ENCODE peak calls at places on chromosomes 2 and 18, in four cellular contexts. B is CD8-positive, alpha-beta T cell; N is GM23248; T is adrenal gland. V is an unnamed sample.

GRCh38 chr2:170235860-170236638 is 58.1 kb downstream of the MYO3B start:
- DNase-seq in B (no peak), N (peak; percentile 52), T (peak; percentile 44), V (no peak)

GRCh38 chr18:55585586-55586521 is 2.1 kb downstream of the TCF4 start:
- DNase-seq in B (no peak), N (peak; percentile 49), T (peak; percentile 11), V (no peak)

GRCh38 chr2:242015366-242016065 is 146.0 kb downstream of the RTP5 start:
- DNase-seq in B (no peak), T (no peak), N (no peak), V (no peak)

GRCh38 chr18:21184396-21184996 is 57.5 kb upstream of the GREB1L start:
- DNase-seq in B (no peak), N (no peak), T (no peak), V (no peak)

GRCh38 chr2:67322361-67323001 is 74.7 kb upstream of the ETAA1 start:
- DNase-seq in T (peak; percentile 81), B (no peak), N (peak; percentile 54), V (no peak)

GRCh38 chr2:113173563-113174368 is at the start of gene PSD4:
- DNase-seq in B (peak; percentile 70), T (peak; percentile 44), N (no peak), V (peak; percentile 88)

GRCh38 chr2:133887676-133888040 is 319.4 kb upstream of the NCKAP5 start:
- DNase-seq in N (peak; percentile 1), B (no peak), T (no peak), V (no peak)

GRCh38 chr2:71716697-71717624 is 263.6 kb downstream of the DYSF start:
- DNase-seq in B (no peak), T (peak; percentile 80), N (peak; percentile 93), V (no peak)

GRCh38 chr2:173149491-173149890 is 73.8 kb downstream of the MAP3K20 start:
- DNase-seq in B (peak; percentile 6), T (no peak), N (no peak), V (peak; percentile 54)

GRCh38 chr18:42429208-42429607 is 474.2 kb downstream of the PIK3C3 start:
- DNase-seq in T (no peak), N (no peak), B (no peak), V (no peak)

GRCh38 chr2:218022131-218022850 is 19.5 kb upstream of the TNS1 start:
- DNase-seq in T (peak; percentile 3), N (no peak), B (no peak), V (no peak)

GRCh38 chr18:23871410-23871809 is 143.1 kb upstream of the TTC39C start:
- DNase-seq in B (peak; percentile 57), T (no peak), N (no peak), V (peak; percentile 77)

GRCh38 chr2:110818767-110819481 is 86.6 kb downstream of the ACOXL start:
- DNase-seq in B (no peak), N (no peak), T (no peak), V (no peak)

GRCh38 chr2:3288455-3289163 is 89.0 kb downstream of the EIPR1 start:
- DNase-seq in T (no peak), N (no peak), B (no peak), V (no peak)

GRCh38 chr18:45590060-45590537 is 25.2 kb upstream of the SLC14A2 start:
- DNase-seq in B (no peak), T (no peak), N (peak; percentile 23), V (no peak)

GRCh38 chr18:49717617-49718016 is 95.7 kb downstream of the ACAA2 start:
- DNase-seq in B (no peak), N (no peak), T (no peak), V (no peak)

GRCh38 chr18:28584726-28585125 is 407.8 kb upstream of the CDH2 start:
- DNase-seq in T (no peak), B (no peak), N (peak; percentile 92), V (no peak)

GRCh38 chr2:232420073-232420454 is 13.4 kb downstream of the ALPG start:
- DNase-seq in N (no peak), T (no peak), B (no peak), V (no peak)

GRCh38 chr2:240759454-240759853 is 60.6 kb downstream of the KIF1A start:
- DNase-seq in B (no peak), T (no peak), N (no peak), V (no peak)

GRCh38 chr2:10477443-10478297 is 29.5 kb upstream of the ODC1 start:
- DNase-seq in T (no peak), B (no peak), N (no peak), V (no peak)

GRCh38 chr18:25832008-25832604 is 258.3 kb downstream of the SS18 start:
- DNase-seq in B (no peak), T (peak; percentile 74), N (peak; percentile 81), V (no peak)

GRCh38 chr18:76386886-76387285 is 108.2 kb downstream of the ZNF516 start:
- DNase-seq in B (no peak), N (no peak), T (no peak), V (no peak)

GRCh38 chr2:48471048-48471474 is 58.9 kb upstream of the STON1 start:
- DNase-seq in N (peak; percentile 57), T (peak; percentile 20), B (no peak), V (no peak)

GRCh38 chr2:150431975-150432374 is 55.5 kb downstream of the RND3 start:
- DNase-seq in T (no peak), N (no peak), B (no peak), V (no peak)

GRCh38 chr2:132256251-132256902 is 94.6 kb upstream of the ANKRD30BL start:
- DNase-seq in B (no peak), T (no peak), N (no peak), V (no peak)

GRCh38 chr2:168738057-168738456 is 64.4 kb upstream of the NOSTRIN start:
- DNase-seq in N (peak; percentile 62), T (no peak), B (no peak), V (no peak)

GRCh38 chr2:58376592-58376991 is 135.5 kb upstream of the FANCL start:
- DNase-seq in N (peak; percentile 62), T (no peak), B (no peak), V (no peak)

GRCh38 chr2:233764264-233764663 is 4.2 kb downstream of the UGT1A1 start:
- DNase-seq in N (peak; percentile 65), T (no peak), B (no peak), V (no peak)

GRCh38 chr18:73980289-73980979 is 167.2 kb downstream of the FBXO15 start:
- DNase-seq in T (no peak), B (no peak), N (peak; percentile 35), V (no peak)

GRCh38 chr2:18800240-18800971 is 211.0 kb upstream of the NT5C1B start:
- DNase-seq in B (no peak), T (no peak), N (no peak), V (no peak)

GRCh38 chr2:27683390-27684071 is 19.8 kb downstream of the SLC4A1AP start:
- DNase-seq in B (peak; percentile 69), T (peak; percentile 85), N (peak; percentile 86), V (peak; percentile 82)

GRCh38 chr2:189466656-189467055 is 25.4 kb downstream of the WDR75 start:
- DNase-seq in T (peak; percentile 19), B (no peak), N (peak; percentile 57), V (no peak)

GRCh38 chr2:228657807-228658402 is 476.4 kb upstream of the SPHKAP start:
- DNase-seq in T (no peak), B (no peak), N (peak; percentile 69), V (no peak)

GRCh38 chr2:120749506-120750431 is 14.1 kb downstream of the GLI2 start:
- DNase-seq in T (no peak), B (no peak), N (peak; percentile 40), V (no peak)

GRCh38 chr2:234771176-234771575 is 180.6 kb upstream of the SH3BP4 start:
- DNase-seq in B (no peak), N (no peak), T (no peak), V (no peak)

DNA sequence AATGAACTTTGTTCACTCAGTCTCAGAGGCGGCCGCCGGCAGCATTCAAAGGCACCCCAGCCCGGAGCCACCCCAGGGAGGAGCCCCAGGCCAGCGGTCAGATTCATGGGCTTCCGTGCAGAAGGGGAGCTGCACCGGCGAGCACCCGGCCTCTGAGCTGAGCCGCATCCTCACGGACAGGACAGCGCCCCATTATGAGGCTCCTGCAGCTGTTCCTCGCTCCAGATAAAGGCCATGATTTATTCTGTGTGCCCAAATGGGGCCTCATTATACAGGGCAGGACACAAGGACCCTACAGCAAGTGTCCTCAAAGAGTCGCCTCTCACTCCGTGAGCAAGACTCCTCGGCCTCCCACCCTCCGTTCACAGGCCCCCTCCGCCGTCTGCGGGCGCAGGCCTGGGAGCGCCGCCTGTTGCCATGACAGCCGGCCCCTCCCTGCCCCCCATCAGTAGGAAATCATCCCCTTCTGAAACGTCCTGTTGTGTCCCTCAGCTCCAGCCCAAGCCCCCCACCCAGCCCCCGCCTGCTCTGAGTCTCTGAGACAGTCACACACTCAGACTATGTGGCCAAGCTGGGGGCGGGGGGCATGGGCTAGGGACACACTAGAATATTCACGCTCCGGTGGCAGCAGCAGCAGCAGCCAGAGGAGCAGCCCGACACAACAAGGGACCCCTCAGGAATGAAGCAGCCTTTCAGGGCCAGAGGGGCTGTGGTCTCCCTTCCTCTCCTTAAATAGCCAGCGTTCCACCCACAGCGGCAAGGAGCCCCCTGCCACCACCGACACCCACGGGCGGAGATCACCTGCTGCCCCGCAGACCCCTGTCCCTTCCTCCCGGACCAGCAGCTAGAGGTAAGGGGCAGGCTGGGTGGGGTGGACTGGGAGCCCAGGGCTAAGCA is at the start of gene GPR17:
- DNase-seq in B (no peak), T (no peak), N (no peak), V (no peak)
- H3K27ac ChIP-seq in B (no peak within 1 kb of the TSS), T (no peak within 1 kb of the TSS), N (no peak within 1 kb of the TSS), V (no peak within 1 kb of the TSS)

GRCh38 chr2:108947271-108947907 is 41.6 kb downstream of the EDAR start:
- DNase-seq in N (no peak), T (no peak), B (no peak), V (no peak)
- H3K9me3 ChIP-seq in N (no peaks in the 10 kb centered on the region), T (no peaks in the 10 kb centered on the region), B (peaks cover 10% of the 10 kb centered on the region), V (no peaks in the 10 kb centered on the region)

GRCh38 chr2:47086054-47086471 is 69.0 kb downstream of the STPG4 start:
- DNase-seq in B (no peak), T (no peak), N (no peak), V (no peak)

GRCh38 chr2:47083485-47083884 is 71.6 kb downstream of the STPG4 start:
- DNase-seq in N (no peak), T (no peak), B (no peak), V (no peak)

GRCh38 chr2:47082976-47083375 is 72.1 kb downstream of the STPG4 start:
- DNase-seq in N (no peak), B (no peak), T (no peak), V (no peak)

GRCh38 chr2:47086571-47086970 is 68.5 kb downstream of the STPG4 start:
- DNase-seq in B (no peak), N (peak; percentile 60), T (no peak), V (no peak)

GRCh38 chr2:47083886-47084682 is 71.0 kb downstream of the STPG4 start:
- DNase-seq in T (peak; percentile 53), N (no peak), B (no peak), V (no peak)
- H3K4me1 ChIP-seq in T (peaks cover 11% of the 10 kb centered on the region), N (peaks cover 23% of the 10 kb centered on the region), B (no peaks in the 10 kb centered on the region), V (no peaks in the 10 kb centered on the region)

GRCh38 chr2:193523662-193524061 is 1328.9 kb upstream of the TMEFF2 start:
- DNase-seq in B (no peak), N (no peak), T (no peak), V (no peak)

GRCh38 chr2:193527146-193527545 is 1332.4 kb upstream of the TMEFF2 start:
- DNase-seq in T (no peak), B (no peak), N (no peak), V (no peak)

DNA sequence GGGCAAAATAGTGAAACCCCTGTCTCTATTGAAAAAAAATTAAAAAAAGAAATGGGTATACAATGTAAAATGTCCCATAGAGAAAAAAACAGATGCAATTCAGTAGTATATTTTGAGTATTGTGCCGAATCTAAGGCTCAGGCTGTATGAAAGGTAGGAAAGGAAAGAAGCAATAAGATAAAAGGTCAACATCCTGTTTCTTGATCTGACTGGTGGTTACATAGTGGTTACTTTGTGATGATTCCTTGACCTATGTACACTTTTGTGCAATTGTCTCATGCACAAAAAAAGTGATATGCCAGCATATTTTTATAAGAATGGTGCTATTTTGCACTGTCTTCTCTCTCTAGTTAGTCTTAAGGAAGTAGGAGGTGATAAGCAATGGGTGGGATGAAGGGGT is 1333.7 kb upstream of the TMEFF2 start:
- DNase-seq in T (no peak), N (no peak), B (no peak), V (no peak)
- H3K27ac ChIP-seq in T (no peak overlapping the region), N (no peak overlapping the region), B (no peak overlapping the region), V (no peak overlapping the region)

V was measured in naive thymus-derived CD4-positive, alpha-beta T cell.